ENCODE peak calls at places on chromosomes 6 and 20, in four cellular contexts. F, W, M and G are unnamed samples.
A peak's percentile ranks its signal among the peaks of the same experiment; 100 is the strongest.

GRCh38 chr6:148682990-148683389 is 63.8 kb upstream of the UST start:
- DNase-seq in F (no peak), W (no peak), M (no peak), G (no peak)

GRCh38 chr20:49119972-49120371 is 68.2 kb downstream of the STAU1 start:
- DNase-seq in F (no peak), W (no peak), M (no peak), G (no peak)

GRCh38 chr6:42402184-42402583 is 49.5 kb downstream of the TRERF1 start:
- DNase-seq in F (no peak), W (no peak), M (no peak), G (no peak)

GRCh38 chr6:1596088-1596852 is 13.4 kb upstream of the FOXC1 start:
- DNase-seq in F (peak; percentile 72), W (peak; percentile 71), M (peak; percentile 78), G (peak; percentile 58)

GRCh38 chr6:106751501-106752252 is 122.3 kb downstream of the QRSL1 start:
- DNase-seq in F (no peak), W (no peak), M (peak; percentile 83), G (peak; percentile 77)

GRCh38 chr20:51360451-51361230 is 181.9 kb downstream of the NFATC2 start:
- DNase-seq in F (no peak), W (no peak), M (no peak), G (no peak)

GRCh38 chr6:12348530-12349511 is 58.7 kb downstream of the EDN1 start:
- DNase-seq in F (no peak), W (no peak), M (no peak), G (no peak)

GRCh38 chr6:107607109-107607508 is 117.2 kb downstream of the SOBP start:
- DNase-seq in F (no peak), W (no peak), M (no peak), G (peak; percentile 24)

GRCh38 chr20:64278319-64278681 is 22.8 kb downstream of the PCMTD2 start:
- DNase-seq in F (no peak), W (no peak), M (no peak), G (no peak)

GRCh38 chr6:73579389-73579788 is 58.6 kb upstream of the EEF1A1 start:
- DNase-seq in F (peak; percentile 64), W (no peak), M (no peak), G (no peak)

GRCh38 chr20:58890073-58890453 is 37.5 kb downstream of the GNAS start:
- DNase-seq in F (no peak), W (no peak), M (no peak), G (peak; percentile 48)

GRCh38 chr20:41179961-41180360 is 42.6 kb downstream of the PLCG1 start:
- DNase-seq in F (no peak), W (no peak), M (no peak), G (no peak)

GRCh38 chr6:170135461-170135820 is 155.4 kb downstream of the DLL1 start:
- DNase-seq in F (peak; percentile 5), W (no peak), M (peak; percentile 4), G (no peak)

GRCh38 chr20:59078231-59078630 is 35.6 kb upstream of the PRELID3B start:
- DNase-seq in F (no peak), W (no peak), M (no peak), G (no peak)

GRCh38 chr20:46438156-46438750 is 31.8 kb upstream of the ELMO2 start:
- DNase-seq in F (no peak), W (peak; percentile 37), M (no peak), G (peak; percentile 4)

GRCh38 chr6:144482142-144482541 is 197.0 kb downstream of the UTRN start:
- DNase-seq in F (peak; percentile 70), W (peak; percentile 73), M (peak; percentile 77), G (peak; percentile 82)

GRCh38 chr20:59063358-59064213 is 21.0 kb upstream of the PRELID3B start:
- DNase-seq in F (no peak), W (peak; percentile 58), M (no peak), G (no peak)

GRCh38 chr6:10531942-10532341 is 10.8 kb downstream of the GCNT2 start:
- DNase-seq in F (no peak), W (no peak), M (no peak), G (no peak)
- H3K4me3 ChIP-seq in F (no peak overlapping the region), W (no peak overlapping the region), M (no peak overlapping the region), G (no peak overlapping the region)

GRCh38 chr6:129680633-129681032 is 29.3 kb downstream of the ARHGAP18 start:
- DNase-seq in F (no peak), W (no peak), M (no peak), G (no peak)
- H3K4me1 ChIP-seq in F (no peaks in the 10 kb centered on the region), W (no peaks in the 10 kb centered on the region), M (peaks cover 79% of the 10 kb centered on the region), G (peaks cover 13% of the 10 kb centered on the region)

GRCh38 chr6:50826803-50827202 is 8.1 kb downstream of the TFAP2B start:
- DNase-seq in F (no peak), W (no peak), M (no peak), G (no peak)
- TF ChIP-seq CTCF in F (no peak), W (no peak), M (no peak), G (no peak)

GRCh38 chr6:25027221-25027916 is 91.6 kb upstream of the RIPOR2 start:
- DNase-seq in F (no peak), W (no peak), M (no peak), G (peak; percentile 60)
- H3K4me3 ChIP-seq in F (no peak overlapping the region), W (no peak overlapping the region), M (no peak overlapping the region), G (no peak overlapping the region)

DNA sequence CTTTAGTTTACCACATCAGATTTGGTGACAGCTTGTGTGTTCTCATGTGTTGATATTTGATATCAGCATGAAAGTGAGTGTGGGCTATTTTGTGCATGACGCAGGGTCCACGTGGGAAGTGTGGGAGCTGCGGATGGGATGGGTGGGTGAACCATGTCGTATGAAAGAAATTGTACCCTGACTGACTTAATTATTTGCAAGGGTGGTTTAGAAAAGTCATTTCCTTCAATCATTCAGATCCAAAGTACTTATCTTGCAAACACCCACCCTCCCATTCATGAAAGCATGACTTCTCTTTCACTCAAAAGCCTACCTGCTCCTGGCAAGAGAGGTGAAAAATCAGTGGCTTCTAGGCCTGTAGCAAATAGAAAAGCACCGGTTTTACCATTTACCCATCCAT is 91.8 kb upstream of the BACH2 start:
- DNase-seq in F (no peak), W (no peak), M (no peak), G (no peak)
- H3K4me1 ChIP-seq in F (no peaks in the 10 kb centered on the region), W (peaks cover 9% of the 10 kb centered on the region), M (no peaks in the 10 kb centered on the region), G (no peaks in the 10 kb centered on the region)